ENCODE peak calls at places on chromosomes 5 and 9, in eight cellular contexts. E, H, A, G, K, U, B and I are unnamed samples.

GRCh38 chr5:149552038-149552494 is 827 bp upstream of the CSNK1A1 start:
- DNase-seq in E (no peak), H (no peak), A (no peak), G (no peak), K (no peak), U (no peak), B (no peak), I (no peak)

GRCh38 chr9:127386249-127386648 is 10.7 kb upstream of the SLC2A8 start:
- DNase-seq in E (no peak), H (no peak), A (no peak), G (no peak), K (no peak), U (no peak), B (no peak), I (no peak)

GRCh38 chr9:81559741-81560140 is 129.6 kb downstream of the TLE1 start:
- DNase-seq in E (no peak), H (no peak), A (peak; percentile 92), G (peak; percentile 44), K (no peak), U (no peak), B (no peak), I (peak; percentile 88)

GRCh38 chr5:171520300-171521170 is 101.1 kb downstream of the FGF18 start:
- DNase-seq in E (peak; percentile 30), H (peak; percentile 18), A (peak; percentile 36), G (no peak), K (peak; percentile 83), U (no peak), B (no peak), I (peak; percentile 81)

GRCh38 chr5:59450245-59450644 is 443.3 kb downstream of the PDE4D start:
- DNase-seq in E (no peak), H (no peak), A (no peak), G (no peak), K (no peak), U (no peak), B (no peak), I (no peak)

GRCh38 chr9:121322737-121323448 is 47.2 kb downstream of the STOM start:
- DNase-seq in E (no peak), H (no peak), A (no peak), G (no peak), K (no peak), U (no peak), B (no peak), I (no peak)

GRCh38 chr9:111992523-111992922 is 95.9 kb downstream of the UGCG start:
- DNase-seq in E (no peak), H (no peak), A (peak; percentile 94), G (peak; percentile 64), K (no peak), U (no peak), B (peak; percentile 34), I (peak; percentile 16)

GRCh38 chr9:133991211-133991921 is 758 bp downstream of the VAV2 start:
- DNase-seq in E (peak; percentile 43), H (peak; percentile 29), A (no peak), G (no peak), K (peak; percentile 64), U (peak; percentile 56), B (no peak), I (peak; percentile 36)

GRCh38 chr5:14410942-14411258 is 170.7 kb upstream of the OTULINL start:
- DNase-seq in E (no peak), H (no peak), A (no peak), G (no peak), K (no peak), U (no peak), B (no peak), I (no peak)

GRCh38 chr9:27457445-27457844 is 66.6 kb upstream of the IFNK start:
- DNase-seq in E (no peak), H (peak; percentile 83), A (no peak), G (no peak), K (no peak), U (no peak), B (no peak), I (no peak)

GRCh38 chr5:160339406-160340140 is 27.2 kb upstream of the CCNJL start:
- DNase-seq in E (no peak), H (no peak), A (no peak), G (no peak), K (no peak), U (no peak), B (no peak), I (no peak)

GRCh38 chr5:90308787-90309585 is 100.6 kb downstream of the CETN3 start:
- DNase-seq in E (no peak), H (no peak), A (peak; percentile 12), G (no peak), K (no peak), U (no peak), B (no peak), I (no peak)

GRCh38 chr5:51387854-51388320 is 4.6 kb downstream of the ISL1 start:
- DNase-seq in E (no peak), H (no peak), A (peak; percentile 72), G (no peak), K (peak; percentile 61), U (no peak), B (no peak), I (no peak)

GRCh38 chr9:68731857-68732256 is 26.8 kb downstream of the PIP5K1B start:
- DNase-seq in E (no peak), H (peak; percentile 71), A (no peak), G (no peak), K (no peak), U (no peak), B (no peak), I (no peak)
- H3K27ac ChIP-seq in E (no peak overlapping the region), H (peak overlapping the region; percentile 70), A (no peak overlapping the region), G (no peak overlapping the region), K (no peak overlapping the region), U (no peak overlapping the region), B (no peak overlapping the region), I (no peak overlapping the region)

GRCh38 chr9:137160054-137160425 is 9.8 kb downstream of the LRRC26 start:
- DNase-seq in E (no peak), H (no peak), A (no peak), G (no peak), K (no peak), U (no peak), B (no peak), I (no peak)
- H3K27ac ChIP-seq in E (no peak overlapping the region), H (no peak overlapping the region), A (no peak overlapping the region), G (no peak overlapping the region), K (no peak overlapping the region), U (no peak overlapping the region), B (no peak overlapping the region), I (no peak overlapping the region)

GRCh38 chr9:130042406-130042930 is 521 bp downstream of the FNBP1 start:
- DNase-seq in E (peak; percentile 42), H (peak; percentile 33), A (no peak), G (no peak), K (peak; percentile 76), U (peak; percentile 59), B (no peak), I (peak; percentile 47)

GRCh38 chr9:130042931-130043653 is at the start of gene FNBP1:
- DNase-seq in E (peak; percentile 84), H (peak; percentile 84), A (peak; percentile 65), G (no peak), K (peak; percentile 94), U (peak; percentile 88), B (peak; percentile 85), I (peak; percentile 54)

GRCh38 chr9:130043654-130044623 is 950 bp upstream of the FNBP1 start:
- DNase-seq in E (peak; percentile 42), H (peak; percentile 54), A (no peak), G (no peak), K (peak; percentile 61), U (no peak), B (no peak), I (no peak)

GRCh38 chr9:130040901-130041647 is 1.9 kb downstream of the FNBP1 start:
- DNase-seq in E (no peak), H (no peak), A (no peak), G (no peak), K (no peak), U (no peak), B (no peak), I (no peak)

GRCh38 chr9:130041648-130042405 is 1.2 kb downstream of the FNBP1 start:
- DNase-seq in E (peak; percentile 31), H (no peak), A (no peak), G (no peak), K (peak; percentile 52), U (peak; percentile 59), B (no peak), I (no peak)
- H3K27ac ChIP-seq in E (peak overlapping the region; percentile 94), H (peak overlapping the region; percentile 100), A (peak overlapping the region; percentile 75), G (peak overlapping the region; percentile 40), K (no peak overlapping the region), U (peak overlapping the region; percentile 46), B (peak overlapping the region; percentile 87), I (no peak overlapping the region)

DNA sequence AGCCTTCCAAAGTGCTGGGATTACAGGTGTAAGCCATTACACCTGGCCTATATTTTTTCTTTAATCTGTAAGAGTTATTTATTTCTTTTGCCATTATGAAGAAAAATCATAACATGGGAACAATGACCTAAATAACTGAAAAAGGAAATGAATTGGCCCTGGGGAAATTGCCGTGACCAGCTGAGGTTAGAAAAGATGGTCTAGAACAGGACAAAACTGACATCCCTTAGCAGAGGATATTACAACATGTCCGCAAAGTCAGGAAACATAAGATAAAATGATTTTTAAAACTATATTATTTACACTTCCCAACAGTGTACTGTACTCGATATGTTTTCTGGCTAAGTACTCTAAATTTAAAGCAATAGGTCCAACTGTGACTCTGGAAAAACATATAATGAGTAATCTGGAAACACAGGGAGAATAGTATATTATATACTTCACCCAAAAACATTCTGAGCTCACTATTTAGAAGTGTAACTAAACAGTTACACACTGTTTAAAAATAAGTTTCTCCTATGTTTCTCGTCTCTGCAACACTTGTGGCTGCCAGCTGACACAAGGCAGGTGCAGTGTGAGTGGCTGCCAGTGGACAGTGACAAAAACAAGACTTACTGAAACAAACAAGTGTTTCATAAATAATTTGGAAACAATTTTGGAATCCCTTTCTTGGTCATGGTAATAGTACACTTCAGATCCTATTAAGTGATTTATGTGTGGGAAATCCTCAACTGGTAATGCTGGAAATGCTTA is 69.0 kb downstream of the C9orf85 start:
- DNase-seq in E (no peak), H (no peak), A (no peak), G (no peak), K (no peak), U (no peak), B (no peak), I (no peak)
- H3K27ac ChIP-seq in E (peak overlapping the region; percentile 41), H (no peak overlapping the region), A (no peak overlapping the region), G (no peak overlapping the region), K (no peak overlapping the region), U (no peak overlapping the region), B (no peak overlapping the region), I (no peak overlapping the region)

DNA sequence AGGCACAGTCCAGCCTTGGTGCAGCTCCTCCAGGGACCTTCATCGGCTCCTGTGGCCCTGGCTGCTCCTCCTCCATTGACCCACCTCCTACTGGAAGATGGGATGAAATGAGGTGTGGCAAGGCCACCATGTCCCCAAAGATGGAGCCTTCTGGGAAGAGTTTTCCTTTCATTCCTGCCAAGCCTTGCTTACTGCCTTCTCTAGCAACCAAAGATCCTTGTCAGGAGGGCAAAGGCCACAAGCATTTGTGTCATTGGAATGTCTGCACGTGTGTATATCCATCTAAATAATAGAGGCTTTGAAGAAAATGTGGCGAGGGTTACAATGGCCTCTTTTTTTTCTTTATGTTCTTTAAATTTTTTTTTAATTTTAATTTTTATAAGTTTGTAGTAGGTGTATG is 313.5 kb downstream of the ARHGEF28 start:
- DNase-seq in E (no peak), H (no peak), A (no peak), G (no peak), K (no peak), U (no peak), B (no peak), I (peak; percentile 10)
- H3K27ac ChIP-seq in E (no peak overlapping the region), H (no peak overlapping the region), A (no peak overlapping the region), G (peak overlapping the region; percentile 92), K (no peak overlapping the region), U (peak overlapping the region; percentile 97), B (no peak overlapping the region), I (peak overlapping the region; percentile 98)